ENCODE peak calls at places on chromosomes 6 and 20, in four cellular contexts. N, S, Y and B are unnamed samples.
A peak's percentile ranks its signal among the peaks of the same experiment; 100 is the strongest.

GRCh38 chr20:54219751-54220426 is 12.0 kb downstream of the PFDN4 start:
- DNase-seq in N (no peak), S (no peak), Y (no peak), B (peak; percentile 46)

GRCh38 chr6:89260832-89261231 is 43.7 kb upstream of the GABRR1 start:
- DNase-seq in N (no peak), S (peak; percentile 23), Y (no peak), B (no peak)

GRCh38 chr20:4297141-4297826 is 281.9 kb upstream of the RNF24 start:
- DNase-seq in N (peak; percentile 80), S (no peak), Y (no peak), B (no peak)

GRCh38 chr20:50982372-50982771 is 23.8 kb downstream of the MOCS3 start:
- DNase-seq in N (no peak), S (peak; percentile 11), Y (no peak), B (peak; percentile 48)

GRCh38 chr6:132354517-132355167 is 46.6 kb downstream of the MOXD1 start:
- DNase-seq in N (no peak), S (no peak), Y (no peak), B (no peak)

GRCh38 chr6:46969206-46969605 is 47.5 kb upstream of the ADGRF5 start:
- DNase-seq in N (no peak), S (no peak), Y (no peak), B (no peak)

GRCh38 chr6:30655743-30656094 is 8.8 kb downstream of the C6orf136 start:
- DNase-seq in N (no peak), S (no peak), Y (no peak), B (no peak)

GRCh38 chr6:34159844-34160243 is 14.0 kb upstream of the GRM4 start:
- DNase-seq in N (no peak), S (no peak), Y (no peak), B (no peak)

GRCh38 chr6:89993411-89993810 is 99.1 kb downstream of the GJA10 start:
- DNase-seq in N (no peak), S (no peak), Y (no peak), B (no peak)

GRCh38 chr6:102085257-102085656 is 691.7 kb downstream of the GRIK2 start:
- DNase-seq in N (no peak), S (no peak), Y (no peak), B (no peak)

GRCh38 chr20:23446505-23446904 is 6.2 kb downstream of the CST11 start:
- DNase-seq in N (no peak), S (peak; percentile 54), Y (peak; percentile 80), B (peak; percentile 35)

GRCh38 chr6:151143337-151143736 is 96.4 kb upstream of the AKAP12 start:
- DNase-seq in N (no peak), S (no peak), Y (peak; percentile 22), B (no peak)

GRCh38 chr20:61757678-61758555 is 307.8 kb downstream of the TAF4 start:
- DNase-seq in N (peak; percentile 17), S (no peak), Y (no peak), B (no peak)

GRCh38 chr6:117521785-117522502 is 39.5 kb downstream of the DCBLD1 start:
- DNase-seq in N (no peak), S (no peak), Y (no peak), B (no peak)

GRCh38 chr20:22496817-22497216 is 87.6 kb downstream of the FOXA2 start:
- DNase-seq in N (no peak), S (no peak), Y (no peak), B (no peak)

GRCh38 chr20:25221592-25222460 is 26.1 kb upstream of the PYGB start:
- DNase-seq in N (no peak), S (no peak), Y (no peak), B (no peak)

GRCh38 chr6:70651326-70651905 is 16.3 kb upstream of the SMAP1 start:
- DNase-seq in N (no peak), S (no peak), Y (no peak), B (no peak)

GRCh38 chr20:1183153-1183552 is 1.6 kb downstream of the TMEM74B start:
- DNase-seq in N (no peak), S (no peak), Y (no peak), B (no peak)

GRCh38 chr20:45293041-45294002 is 13.3 kb upstream of the RBPJL start:
- DNase-seq in N (no peak), S (peak; percentile 29), Y (peak; percentile 89), B (peak; percentile 82)

GRCh38 chr6:109073344-109074235 is 21.1 kb downstream of the SESN1 start:
- DNase-seq in N (peak; percentile 41), S (peak; percentile 75), Y (peak; percentile 37), B (peak; percentile 45)

GRCh38 chr6:144064402-144064830 is 31.0 kb downstream of the SF3B5 start:
- DNase-seq in N (no peak), S (peak; percentile 32), Y (peak; percentile 18), B (no peak)

GRCh38 chr6:98639236-98639635 is 195.1 kb upstream of the POU3F2 start:
- DNase-seq in N (no peak), S (no peak), Y (no peak), B (no peak)

GRCh38 chr20:49811825-49812462 is 684 bp upstream of the SLC9A8 start:
- DNase-seq in N (no peak), S (no peak), Y (no peak), B (no peak)

GRCh38 chr20:44409132-44409600 is 53.7 kb downstream of the HNF4A start:
- DNase-seq in N (no peak), S (no peak), Y (no peak), B (no peak)

GRCh38 chr6:45378324-45378926 is 691 bp upstream of the SUPT3H start:
- DNase-seq in N (no peak), S (peak; percentile 85), Y (no peak), B (peak; percentile 7)

GRCh38 chr6:8499540-8499939 is 64.2 kb upstream of the SLC35B3 start:
- DNase-seq in N (no peak), S (peak; percentile 23), Y (peak; percentile 15), B (no peak)

GRCh38 chr20:14783766-14784165 is 446.4 kb upstream of the FLRT3 start:
- DNase-seq in N (no peak), S (no peak), Y (no peak), B (no peak)

GRCh38 chr20:41669708-41670263 is 51.6 kb upstream of the CHD6 start:
- DNase-seq in N (no peak), S (no peak), Y (no peak), B (no peak)

GRCh38 chr6:158222066-158222465 is 53.9 kb downstream of the GTF2H5 start:
- DNase-seq in N (no peak), S (no peak), Y (no peak), B (no peak)

GRCh38 chr6:36028088-36028886 is 679 bp downstream of the MAPK14 start:
- DNase-seq in N (no peak), S (peak; percentile 15), Y (peak; percentile 32), B (peak; percentile 20)

GRCh38 chr6:169092375-169092774 is 161.3 kb downstream of the THBS2 start:
- DNase-seq in N (no peak), S (no peak), Y (no peak), B (no peak)

GRCh38 chr6:80249897-80250296 is 143.4 kb downstream of the BCKDHB start:
- DNase-seq in N (no peak), S (no peak), Y (no peak), B (no peak)

GRCh38 chr6:112571886-112572285 is 224.8 kb downstream of the RFPL4B start:
- DNase-seq in N (no peak), S (no peak), Y (no peak), B (no peak)

GRCh38 chr6:143980921-143981320 is 27.1 kb downstream of the PLAGL1 start:
- DNase-seq in N (no peak), S (no peak), Y (no peak), B (no peak)

GRCh38 chr6:164105705-164106104 is 691.2 kb downstream of the QKI start:
- DNase-seq in N (no peak), S (no peak), Y (no peak), B (no peak)

GRCh38 chr6:147662639-147663038 is 154.1 kb downstream of the SAMD5 start:
- DNase-seq in N (no peak), S (no peak), Y (no peak), B (no peak)

GRCh38 chr20:33169176-33169794 is 1.3 kb downstream of the BPIFA2 start:
- DNase-seq in N (no peak), S (no peak), Y (no peak), B (peak; percentile 29)

GRCh38 chr6:122180132-122180531 is 219.3 kb upstream of the HSF2 start:
- DNase-seq in N (peak; percentile 3), S (no peak), Y (no peak), B (no peak)

GRCh38 chr6:2072450-2072849 is 173.0 kb downstream of the GMDS start:
- DNase-seq in N (no peak), S (no peak), Y (no peak), B (no peak)